ENCODE peak calls at places on chromosome 2, in four cellular contexts. One of them, this sample, is unnamed.

GRCh38 chr2:164430166-164430783 is 191.0 kb downstream of the GRB14 start:
- DNase-seq in left ventricle myocardium inferior: no peak
- DNase-seq in cardiac fibroblast: peak
- DNase-seq in Calu3: peak
- DNase-seq in this sample: no peak

GRCh38 chr2:196170681-196171247 is 614 bp downstream of the STK17B start:
- DNase-seq in left ventricle myocardium inferior: peak
- DNase-seq in cardiac fibroblast: peak
- DNase-seq in Calu3: no peak
- DNase-seq in this sample: peak

GRCh38 chr2:201260302-201260800 is at the start of gene CASP8:
- DNase-seq in left ventricle myocardium inferior: no peak
- DNase-seq in cardiac fibroblast: peak
- DNase-seq in Calu3: no peak
- DNase-seq in this sample: peak

GRCh38 chr2:237456200-237456731 is 30.8 kb upstream of the MLPH start:
- DNase-seq in left ventricle myocardium inferior: peak
- DNase-seq in cardiac fibroblast: peak
- DNase-seq in Calu3: no peak
- DNase-seq in this sample: no peak

GRCh38 chr2:147607379-147607778 is 237.4 kb upstream of the ACVR2A start:
- DNase-seq in left ventricle myocardium inferior: no peak
- DNase-seq in cardiac fibroblast: no peak
- DNase-seq in Calu3: no peak
- DNase-seq in this sample: no peak

GRCh38 chr2:184541591-184541990 is 56.7 kb upstream of the ZNF804A start:
- DNase-seq in left ventricle myocardium inferior: no peak
- DNase-seq in cardiac fibroblast: no peak
- DNase-seq in Calu3: no peak
- DNase-seq in this sample: no peak

GRCh38 chr2:154577390-154577789 is 121.1 kb upstream of the KCNJ3 start:
- DNase-seq in left ventricle myocardium inferior: no peak
- DNase-seq in cardiac fibroblast: no peak
- DNase-seq in Calu3: no peak
- DNase-seq in this sample: no peak

GRCh38 chr2:201433389-201433995 is 17.8 kb downstream of the TRAK2 start:
- DNase-seq in left ventricle myocardium inferior: no peak
- DNase-seq in cardiac fibroblast: no peak
- DNase-seq in Calu3: no peak
- DNase-seq in this sample: no peak

GRCh38 chr2:209331291-209331844 is 92.5 kb upstream of the MAP2 start:
- DNase-seq in left ventricle myocardium inferior: no peak
- DNase-seq in cardiac fibroblast: peak
- DNase-seq in Calu3: peak
- DNase-seq in this sample: no peak

GRCh38 chr2:85419009-85419711 is 646 bp downstream of the SH2D6 start:
- DNase-seq in left ventricle myocardium inferior: no peak
- DNase-seq in cardiac fibroblast: no peak
- DNase-seq in Calu3: peak
- DNase-seq in this sample: no peak

GRCh38 chr2:152336854-152337510 is 2.0 kb downstream of the FMNL2 start:
- DNase-seq in left ventricle myocardium inferior: no peak
- DNase-seq in cardiac fibroblast: peak
- DNase-seq in Calu3: peak
- DNase-seq in this sample: no peak

GRCh38 chr2:231489990-231490389 is 25.7 kb upstream of the NCL start:
- DNase-seq in left ventricle myocardium inferior: peak
- DNase-seq in cardiac fibroblast: no peak
- DNase-seq in Calu3: no peak
- DNase-seq in this sample: no peak

GRCh38 chr2:177282101-177282573 is 17.6 kb upstream of the NFE2L2 start:
- DNase-seq in left ventricle myocardium inferior: peak
- DNase-seq in cardiac fibroblast: peak
- DNase-seq in Calu3: no peak
- DNase-seq in this sample: no peak

GRCh38 chr2:156473445-156473844 is 37.3 kb downstream of the GPD2 start:
- DNase-seq in left ventricle myocardium inferior: no peak
- DNase-seq in cardiac fibroblast: no peak
- DNase-seq in Calu3: no peak
- DNase-seq in this sample: no peak

GRCh38 chr2:673016-673415 is 4.2 kb downstream of the TMEM18 start:
- DNase-seq in left ventricle myocardium inferior: no peak
- DNase-seq in cardiac fibroblast: no peak
- DNase-seq in Calu3: no peak
- DNase-seq in this sample: no peak

GRCh38 chr2:179140546-179140945 is 90.6 kb upstream of the CCDC141 start:
- DNase-seq in left ventricle myocardium inferior: no peak
- DNase-seq in cardiac fibroblast: no peak
- DNase-seq in Calu3: no peak
- DNase-seq in this sample: no peak

GRCh38 chr2:63667132-63667531 is 78.4 kb downstream of the MDH1 start:
- DNase-seq in left ventricle myocardium inferior: no peak
- DNase-seq in cardiac fibroblast: no peak
- DNase-seq in Calu3: no peak
- DNase-seq in this sample: no peak

GRCh38 chr2:71154798-71155197 is 24.4 kb downstream of the MPHOSPH10 start:
- DNase-seq in left ventricle myocardium inferior: no peak
- DNase-seq in cardiac fibroblast: no peak
- DNase-seq in Calu3: peak
- DNase-seq in this sample: no peak

GRCh38 chr2:132589060-132589765 is 80.8 kb downstream of the LYPD1 start:
- DNase-seq in left ventricle myocardium inferior: no peak
- DNase-seq in cardiac fibroblast: no peak
- DNase-seq in Calu3: no peak
- DNase-seq in this sample: no peak

GRCh38 chr2:100889286-100889685 is 69.3 kb downstream of the NPAS2 start:
- DNase-seq in left ventricle myocardium inferior: no peak
- DNase-seq in cardiac fibroblast: no peak
- DNase-seq in Calu3: no peak
- DNase-seq in this sample: no peak

GRCh38 chr2:180359522-180360282 is 352.6 kb upstream of the CWC22 start:
- DNase-seq in left ventricle myocardium inferior: no peak
- DNase-seq in cardiac fibroblast: no peak
- DNase-seq in Calu3: peak
- DNase-seq in this sample: no peak

GRCh38 chr2:44093970-44094369 is 74.7 kb upstream of the PPM1B start:
- DNase-seq in left ventricle myocardium inferior: no peak
- DNase-seq in cardiac fibroblast: no peak
- DNase-seq in Calu3: no peak
- DNase-seq in this sample: no peak

GRCh38 chr2:96602330-96602823 is 35.7 kb downstream of the KANSL3 start:
- DNase-seq in left ventricle myocardium inferior: no peak
- DNase-seq in cardiac fibroblast: no peak
- DNase-seq in Calu3: peak
- DNase-seq in this sample: no peak
- TF ChIP-seq CTCF in left ventricle myocardium inferior: no peak
- TF ChIP-seq CTCF in cardiac fibroblast: no peak
- TF ChIP-seq CTCF in Calu3: no peak
- TF ChIP-seq CTCF in this sample: no peak

GRCh38 chr2:158756976-158757375 is 38.1 kb upstream of the DAPL1 start:
- DNase-seq in left ventricle myocardium inferior: no peak
- DNase-seq in cardiac fibroblast: no peak
- DNase-seq in Calu3: no peak
- DNase-seq in this sample: no peak

GRCh38 chr2:158754303-158754611 is 40.9 kb upstream of the DAPL1 start:
- DNase-seq in left ventricle myocardium inferior: no peak
- DNase-seq in cardiac fibroblast: no peak
- DNase-seq in Calu3: no peak
- DNase-seq in this sample: no peak

GRCh38 chr2:158756331-158756730 is 38.8 kb upstream of the DAPL1 start:
- DNase-seq in left ventricle myocardium inferior: no peak
- DNase-seq in cardiac fibroblast: no peak
- DNase-seq in Calu3: no peak
- DNase-seq in this sample: no peak

GRCh38 chr2:158755310-158755709 is 39.8 kb upstream of the DAPL1 start:
- DNase-seq in left ventricle myocardium inferior: no peak
- DNase-seq in cardiac fibroblast: no peak
- DNase-seq in Calu3: no peak
- DNase-seq in this sample: no peak

DNA sequence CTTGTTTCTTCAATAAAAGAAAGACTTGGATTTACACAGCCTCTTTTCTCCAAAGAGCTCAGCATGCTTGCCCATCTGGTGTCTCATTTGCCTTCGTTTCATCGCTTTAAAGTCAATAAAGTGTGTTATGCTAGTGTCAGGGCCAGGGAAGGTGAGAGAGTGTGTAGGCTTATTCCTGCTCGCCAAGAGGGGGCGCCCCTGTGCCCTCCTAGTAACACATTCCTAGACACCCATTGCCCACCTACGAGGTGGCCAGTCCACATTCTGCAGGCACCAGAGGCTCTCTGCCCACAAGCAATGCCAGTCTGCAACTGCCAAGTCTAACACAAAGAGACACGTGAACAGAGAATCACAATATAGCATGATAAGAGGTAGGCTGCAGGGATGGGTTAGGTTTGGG is 39.4 kb upstream of the DAPL1 start:
- DNase-seq in left ventricle myocardium inferior: no peak
- DNase-seq in cardiac fibroblast: no peak
- DNase-seq in Calu3: peak
- DNase-seq in this sample: no peak
- TF ChIP-seq CTCF in left ventricle myocardium inferior: peak
- TF ChIP-seq CTCF in cardiac fibroblast: peak
- TF ChIP-seq CTCF in Calu3: no peak
- TF ChIP-seq CTCF in this sample: no peak

GRCh38 chr2:234481301-234481700 is 15.6 kb downstream of the ARL4C start:
- DNase-seq in left ventricle myocardium inferior: no peak
- DNase-seq in cardiac fibroblast: no peak
- DNase-seq in Calu3: no peak
- DNase-seq in this sample: no peak

GRCh38 chr2:234479465-234479864 is 17.4 kb downstream of the ARL4C start:
- DNase-seq in left ventricle myocardium inferior: no peak
- DNase-seq in cardiac fibroblast: no peak
- DNase-seq in Calu3: no peak
- DNase-seq in this sample: no peak

GRCh38 chr2:234480337-234480736 is 16.5 kb downstream of the ARL4C start:
- DNase-seq in left ventricle myocardium inferior: no peak
- DNase-seq in cardiac fibroblast: no peak
- DNase-seq in Calu3: no peak
- DNase-seq in this sample: no peak

GRCh38 chr2:234482807-234483206 is 14.1 kb downstream of the ARL4C start:
- DNase-seq in left ventricle myocardium inferior: no peak
- DNase-seq in cardiac fibroblast: no peak
- DNase-seq in Calu3: no peak
- DNase-seq in this sample: no peak

DNA sequence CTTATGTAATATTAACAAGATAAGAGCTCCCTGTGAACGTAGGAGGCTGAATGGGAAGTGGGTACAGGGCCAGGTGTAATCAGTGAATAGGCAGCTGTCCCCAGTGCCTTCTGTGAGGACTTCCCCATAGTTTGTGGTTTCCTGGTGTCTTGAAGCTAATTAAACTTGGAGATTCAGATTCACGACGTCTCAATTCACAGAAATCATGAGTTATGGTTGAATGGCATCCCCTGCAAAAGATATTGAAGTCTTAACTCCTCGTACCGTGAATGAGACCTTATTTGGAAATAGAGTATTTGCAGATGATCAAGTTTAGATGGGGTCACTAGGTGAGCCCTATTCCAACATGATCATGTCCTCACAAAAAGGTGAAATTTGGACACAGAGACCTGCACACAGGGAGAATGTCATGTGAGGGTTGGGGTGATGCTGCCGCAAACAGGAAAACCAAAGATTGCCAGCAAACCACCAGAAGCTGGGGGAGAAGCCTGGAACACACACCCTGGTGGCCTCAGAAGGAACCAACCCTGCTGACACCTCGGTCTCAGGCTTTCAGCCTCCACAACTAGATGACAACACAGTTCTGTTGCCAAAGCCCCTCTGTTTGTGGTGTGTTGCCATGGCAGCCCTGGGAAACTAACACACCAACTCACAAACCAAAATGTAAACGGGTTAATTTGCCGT is 13.2 kb downstream of the ARL4C start:
- DNase-seq in left ventricle myocardium inferior: no peak
- DNase-seq in cardiac fibroblast: no peak
- DNase-seq in Calu3: no peak
- DNase-seq in this sample: peak
- TF ChIP-seq CTCF in left ventricle myocardium inferior: no peak
- TF ChIP-seq CTCF in cardiac fibroblast: peak
- TF ChIP-seq CTCF in Calu3: no peak
- TF ChIP-seq CTCF in this sample: no peak

GRCh38 chr2:241391892-241392665 is 36.0 kb downstream of the FARP2 start:
- DNase-seq in left ventricle myocardium inferior: no peak
- DNase-seq in cardiac fibroblast: peak
- DNase-seq in Calu3: peak
- DNase-seq in this sample: no peak
- TF ChIP-seq CTCF in left ventricle myocardium inferior: peak
- TF ChIP-seq CTCF in cardiac fibroblast: peak
- TF ChIP-seq CTCF in Calu3: no peak
- TF ChIP-seq CTCF in this sample: no peak